ENCODE peak calls at places on chromosomes 5 and 9, in seven cellular contexts. K, A, F, B, Y, S and R are unnamed samples. For H3K4me1 and H3K36me3, the result is how much of the 10 kb centered on the place peaks cover.

GRCh38 chr5:133425183-133425582 is 187.2 kb downstream of the FSTL4 start:
- DNase-seq in A (no peak), B (no peak), K (no peak), Y (peak), S (no peak), F (no peak), R (no peak)

GRCh38 chr5:69449511-69449910 is 34.6 kb downstream of the MARVELD2 start:
- DNase-seq in K (no peak), Y (no peak), S (no peak), F (no peak), B (no peak), A (no peak), R (no peak)

GRCh38 chr9:136107155-136107952 is 11.3 kb downstream of the TMEM250 start:
- DNase-seq in B (no peak), K (no peak), A (no peak), S (peak), Y (no peak), F (no peak), R (peak)

GRCh38 chr9:133458643-133459312 is 1.0 kb upstream of the CACFD1 start:
- DNase-seq in B (no peak), A (peak), K (no peak), S (no peak), Y (no peak), F (no peak), R (peak)

GRCh38 chr5:5063533-5063953 is 76.6 kb upstream of the ADAMTS16 start:
- DNase-seq in Y (no peak), S (peak), B (no peak), A (peak), F (no peak), K (no peak), R (no peak)

GRCh38 chr5:145858929-145859328 is 13.9 kb downstream of the GRXCR2 start:
- DNase-seq in Y (no peak), K (no peak), A (no peak), F (no peak), B (no peak), S (no peak), R (no peak)

GRCh38 chr5:111158105-111158744 is 66.0 kb upstream of the CAMK4 start:
- DNase-seq in B (peak), F (peak), K (peak), A (peak), Y (peak), S (peak), R (no peak)

GRCh38 chr9:99778308-99778707 is 43.4 kb upstream of the NR4A3 start:
- DNase-seq in S (no peak), F (no peak), Y (no peak), K (no peak), B (peak), A (no peak), R (no peak)

GRCh38 chr9:117887383-117887782 is 183.2 kb downstream of the TLR4 start:
- DNase-seq in K (no peak), B (no peak), Y (no peak), S (no peak), F (no peak), A (no peak), R (no peak)

GRCh38 chr5:171975262-171975876 is 31.1 kb downstream of the FBXW11 start:
- DNase-seq in A (no peak), K (no peak), F (no peak), Y (no peak), S (peak), B (no peak), R (no peak)

GRCh38 chr9:32589083-32589713 is 16.2 kb upstream of the NDUFB6 start:
- DNase-seq in S (peak), B (peak), F (no peak), K (no peak), Y (no peak), A (peak), R (no peak)

GRCh38 chr5:23419115-23419514 is 88.3 kb upstream of the PRDM9 start:
- DNase-seq in F (no peak), A (no peak), K (no peak), Y (peak), B (no peak), S (peak), R (no peak)

GRCh38 chr5:6193315-6193714 is 185.0 kb downstream of the MED10 start:
- DNase-seq in A (no peak), K (no peak), Y (no peak), B (no peak), S (peak), F (no peak), R (no peak)

GRCh38 chr5:39427225-39427624 is 2.4 kb upstream of the DAB2 start:
- DNase-seq in Y (no peak), S (no peak), A (no peak), B (no peak), F (no peak), K (no peak), R (no peak)

GRCh38 chr9:133113928-133114351 is 7.1 kb downstream of the RALGDS start:
- DNase-seq in K (no peak), S (no peak), Y (no peak), A (no peak), B (no peak), F (peak), R (peak)

GRCh38 chr9:93005876-93006275 is 52.6 kb upstream of the SUSD3 start:
- DNase-seq in F (no peak), A (no peak), S (no peak), B (no peak), K (no peak), Y (no peak), R (no peak)

GRCh38 chr5:35129921-35130485 is 82.3 kb upstream of the AGXT2 start:
- DNase-seq in F (no peak), B (no peak), K (peak), A (no peak), Y (no peak), S (no peak), R (no peak)

GRCh38 chr5:10391130-10391529 is 37.6 kb downstream of the MARCHF6 start:
- DNase-seq in B (no peak), K (no peak), Y (no peak), F (no peak), S (no peak), A (no peak), R (no peak)

GRCh38 chr5:15383469-15383868 is 116.5 kb upstream of the FBXL7 start:
- DNase-seq in F (no peak), Y (no peak), S (peak), K (no peak), B (no peak), A (peak), R (no peak)

GRCh38 chr5:61790678-61791077 is 458.6 kb downstream of the ZSWIM6 start:
- DNase-seq in B (peak), Y (no peak), K (no peak), S (no peak), F (no peak), A (peak), R (no peak)

GRCh38 chr5:41334758-41335157 is 121.4 kb upstream of the C6 start:
- DNase-seq in S (peak), K (no peak), A (no peak), Y (peak), F (peak), B (no peak), R (no peak)

GRCh38 chr9:124272979-124273378 is 15.2 kb downstream of the NEK6 start:
- DNase-seq in K (no peak), Y (no peak), F (no peak), A (no peak), B (no peak), S (no peak), R (no peak)

GRCh38 chr9:89796606-89797005 is 191.8 kb downstream of the GADD45G start:
- DNase-seq in F (no peak), A (no peak), S (no peak), Y (no peak), K (no peak), B (no peak), R (no peak)

GRCh38 chr5:172877496-172878260 is 43.6 kb downstream of the ERGIC1 start:
- DNase-seq in Y (no peak), F (no peak), K (no peak), A (no peak), S (no peak), B (no peak), R (no peak)

GRCh38 chr9:137493163-137494103 is 34.3 kb upstream of the NSMF start:
- DNase-seq in B (no peak), S (no peak), F (peak), Y (no peak), K (no peak), A (no peak), R (peak)

GRCh38 chr5:116520706-116521105 is 53.9 kb downstream of the SEMA6A start:
- DNase-seq in K (no peak), F (no peak), A (no peak), B (no peak), Y (no peak), S (no peak), R (no peak)

DNA sequence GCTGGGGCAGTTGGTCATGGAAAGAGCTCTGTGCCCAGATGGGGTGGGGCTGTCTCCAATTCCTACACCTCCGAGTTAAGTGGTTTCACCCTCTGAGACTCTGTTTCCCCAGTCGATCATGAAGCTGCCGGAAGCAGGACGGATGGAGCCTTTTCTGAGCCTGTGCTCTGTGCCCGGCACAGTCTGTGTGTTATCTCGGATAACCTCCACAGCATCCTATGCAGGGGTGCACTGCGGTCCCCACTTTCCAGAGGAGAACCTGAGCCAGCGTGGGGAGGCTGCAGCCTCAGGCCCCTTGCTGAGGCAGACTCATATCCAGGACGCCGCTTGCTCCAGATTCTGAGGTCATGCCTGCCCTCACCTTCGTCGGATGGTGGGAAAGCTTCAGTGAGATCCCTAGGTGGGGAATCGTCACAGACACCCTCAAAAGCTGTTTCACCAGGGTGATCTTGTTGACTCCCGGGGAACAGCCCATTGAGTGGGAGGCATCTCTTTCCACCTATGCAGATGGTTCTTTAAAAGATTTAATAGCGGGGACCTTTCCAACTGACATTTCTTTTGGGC is 6.9 kb upstream of the COL5A1 start:
- DNase-seq in Y (no peak), S (no peak), K (no peak), B (no peak), F (no peak), A (no peak), R (peak)
- H3K4me1 ChIP-seq in Y (under half), S (under half), K (under half), B (under half), F (under half), A (under half), R (under half)

GRCh38 chr9:116411506-116411905 is 257.9 kb downstream of the PAPPA start:
- DNase-seq in A (no peak), Y (no peak), B (no peak), K (no peak), S (no peak), F (no peak), R (no peak)
- TF ChIP-seq POLR2AphosphoS5 in A (no peak), Y (no peak), B (no peak), K (no peak), S (no peak), F (no peak), R (no peak)

GRCh38 chr5:157827429-157827828 is 31.5 kb downstream of the CLINT1 start:
- DNase-seq in F (no peak), Y (no peak), B (no peak), S (no peak), K (no peak), A (no peak), R (no peak)
- H3K36me3 ChIP-seq in F (under half), Y (under half), B (under half), S (under half), K (under half), A (under half), R (under half)

DNA sequence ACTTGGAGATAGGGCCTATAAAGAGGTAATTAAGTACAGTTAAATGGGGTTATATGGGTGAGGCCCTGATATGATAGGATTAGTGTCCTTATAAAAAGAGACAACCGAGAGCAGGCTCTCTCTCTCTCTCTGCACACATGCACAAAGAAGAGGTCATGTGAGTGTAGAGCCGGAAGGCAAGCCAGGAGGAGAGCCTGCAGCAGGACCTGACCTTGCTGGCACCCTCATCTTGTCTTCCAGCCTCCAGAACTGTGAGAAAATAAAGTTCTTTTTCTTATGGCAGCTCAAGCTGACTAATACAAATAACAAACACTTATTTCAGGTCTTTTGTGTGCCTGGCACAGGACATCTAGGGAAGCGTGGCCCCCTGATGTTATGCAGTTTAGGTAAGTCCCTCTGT is 62.1 kb downstream of the ARHGAP26 start:
- DNase-seq in Y (no peak), K (no peak), S (no peak), A (no peak), B (no peak), F (no peak), R (no peak)
- H3K4me1 ChIP-seq in Y (under half), K (under half), S (under half), A (half or more), B (half or more), F (under half), R (under half)

GRCh38 chr5:20556364-20556763 is 568.4 kb upstream of the CDH18 start:
- DNase-seq in S (peak), A (no peak), B (no peak), F (no peak), Y (no peak), K (no peak), R (no peak)
- TF ChIP-seq POLR2AphosphoS5 in S (no peak), A (no peak), B (no peak), F (no peak), Y (no peak), K (no peak), R (no peak)

GRCh38 chr9:36623280-36623679 is 50.6 kb downstream of the MELK start:
- DNase-seq in A (no peak), F (no peak), S (no peak), Y (no peak), B (no peak), K (no peak), R (no peak)
- H3K36me3 ChIP-seq in A (under half), F (under half), S (under half), Y (under half), B (under half), K (under half), R (under half)